ENCODE peak calls at places on chromosomes 11 and 22, in eight cellular contexts. P, C, K, U, S, V, I and H are unnamed samples.

GRCh38 chr22:23376256-23376655 is 195.9 kb downstream of the BCR start:
- DNase-seq in K (peak; percentile 20), C (no peak), P (no peak), V (peak; percentile 74), I (peak; percentile 39), U (peak; percentile 69), S (peak; percentile 71), H (no peak)

GRCh38 chr11:3840870-3841425 is at the start of gene RHOG:
- DNase-seq in K (peak; percentile 83), V (peak; percentile 95), C (peak; percentile 97), I (no peak), P (peak; percentile 35), U (peak; percentile 81), S (peak; percentile 88), H (peak; percentile 64)

GRCh38 chr11:20090654-20091374 is 69.5 kb downstream of the DBX1 start:
- DNase-seq in I (no peak), C (no peak), U (no peak), V (no peak), K (no peak), S (no peak), P (no peak), H (no peak)

GRCh38 chr11:85893378-85893777 is 38.2 kb downstream of the CCDC83 start:
- DNase-seq in S (no peak), I (no peak), C (no peak), V (no peak), K (no peak), U (no peak), P (no peak), H (no peak)

GRCh38 chr22:43337946-43338345 is 5.2 kb downstream of the SCUBE1 start:
- DNase-seq in U (no peak), P (no peak), K (no peak), S (no peak), V (no peak), I (no peak), C (no peak), H (no peak)

GRCh38 chr11:42066113-42066512 is 606.7 kb upstream of the LRRC4C start:
- DNase-seq in I (no peak), K (no peak), S (no peak), P (no peak), C (peak; percentile 42), V (no peak), U (no peak), H (no peak)

GRCh38 chr22:22838148-22838786 is 49.3 kb upstream of the IGLL5 start:
- DNase-seq in P (no peak), C (no peak), K (no peak), S (no peak), I (no peak), U (no peak), V (no peak), H (no peak)

GRCh38 chr11:129041611-129042018 is 98.9 kb upstream of the TP53AIP1 start:
- DNase-seq in I (no peak), V (no peak), U (no peak), P (no peak), K (no peak), C (no peak), S (no peak), H (no peak)

GRCh38 chr11:66052664-66052982 is 459 bp downstream of the SF3B2 start:
- DNase-seq in U (no peak), C (peak; percentile 43), I (no peak), P (no peak), V (no peak), S (no peak), K (no peak), H (no peak)

GRCh38 chr11:62402226-62402625 is 16.6 kb upstream of the SCGB1A1 start:
- DNase-seq in S (no peak), K (no peak), C (no peak), I (peak; percentile 51), U (no peak), P (peak; percentile 24), V (no peak), H (peak; percentile 56)

GRCh38 chr11:120500414-120500936 is 11.1 kb upstream of the GRIK4 start:
- DNase-seq in V (no peak), S (no peak), U (no peak), I (no peak), K (no peak), P (no peak), C (peak; percentile 68), H (no peak)

GRCh38 chr22:37176464-37177061 is 11.5 kb downstream of the C1QTNF6 start:
- DNase-seq in V (no peak), U (no peak), I (no peak), K (no peak), S (peak; percentile 31), P (no peak), C (peak; percentile 86), H (no peak)

GRCh38 chr11:65709661-65710060 is 2.4 kb upstream of the KAT5 start:
- DNase-seq in V (no peak), S (no peak), P (no peak), U (no peak), C (no peak), I (no peak), K (no peak), H (no peak)

GRCh38 chr11:45384711-45385241 is 98.6 kb upstream of the SYT13 start:
- DNase-seq in P (no peak), V (no peak), S (no peak), U (no peak), K (no peak), C (no peak), I (no peak), H (no peak)

GRCh38 chr11:16924826-16925494 is 89.3 kb downstream of the PLEKHA7 start:
- DNase-seq in U (peak; percentile 49), S (no peak), V (peak; percentile 59), K (peak; percentile 84), P (no peak), C (peak; percentile 90), I (no peak), H (no peak)

GRCh38 chr11:8000390-8000789 is 13.3 kb downstream of the EIF3F start:
- DNase-seq in C (no peak), U (no peak), S (no peak), I (no peak), V (no peak), P (no peak), K (no peak), H (no peak)

GRCh38 chr11:92504534-92504933 is 279.9 kb downstream of the FAT3 start:
- DNase-seq in P (no peak), K (no peak), U (no peak), V (no peak), C (no peak), I (no peak), S (no peak), H (no peak)

GRCh38 chr11:16791494-16791961 is 53.1 kb downstream of the C11orf58 start:
- DNase-seq in V (no peak), S (no peak), U (no peak), P (no peak), C (no peak), I (no peak), K (no peak), H (no peak)

GRCh38 chr11:29343465-29344333 is 673.1 kb downstream of the KCNA4 start:
- DNase-seq in C (peak; percentile 70), K (peak; percentile 74), U (peak; percentile 60), I (peak; percentile 12), S (peak; percentile 69), P (no peak), V (peak; percentile 49), H (no peak)

GRCh38 chr11:96074551-96075309 is 150.8 kb upstream of the MTMR2 start:
- DNase-seq in C (peak; percentile 37), I (no peak), K (no peak), P (no peak), V (no peak), U (no peak), S (no peak), H (no peak)

GRCh38 chr22:23207786-23208325 is 27.5 kb downstream of the BCR start:
- DNase-seq in C (peak; percentile 49), I (no peak), P (no peak), U (no peak), K (no peak), V (no peak), S (peak; percentile 20), H (no peak)

GRCh38 chr11:123429336-123429735 is 733 bp upstream of the GRAMD1B start:
- DNase-seq in U (no peak), K (no peak), I (no peak), S (no peak), C (no peak), P (no peak), V (no peak), H (no peak)